ENCODE peak calls at places on chromosomes 1 and 21, in ten cellular contexts. S, R, U, F, J, M, G, E, Y and A are unnamed samples. For H3K4me1, the result is how much of the 10 kb centered on the place peaks cover.

GRCh38 chr1:48673725-48674124 is 103.0 kb downstream of the BEND5 start:
- DNase-seq in U (no peak), G (peak), M (no peak), S (no peak), Y (no peak), J (no peak), F (no peak), E (no peak), R (no peak), A (peak)

GRCh38 chr21:41367598-41368360 is 6.0 kb downstream of the MX2 start:
- DNase-seq in E (no peak), R (no peak), S (no peak), G (no peak), M (no peak), U (no peak), Y (no peak), J (no peak), F (no peak), A (peak)

GRCh38 chr1:67721650-67722291 is 36.8 kb downstream of the GADD45A start:
- DNase-seq in F (no peak), J (no peak), M (no peak), G (no peak), R (no peak), U (no peak), Y (no peak), E (no peak), S (no peak), A (no peak)

GRCh38 chr1:48878191-48878940 is 101.7 kb upstream of the BEND5 start:
- DNase-seq in U (no peak), R (no peak), S (no peak), J (no peak), M (no peak), E (no peak), G (no peak), Y (no peak), F (no peak), A (no peak)

GRCh38 chr1:241375906-241376305 is 18.9 kb upstream of the RGS7 start:
- DNase-seq in Y (no peak), G (no peak), U (no peak), E (no peak), R (no peak), S (no peak), F (no peak), J (no peak), M (no peak), A (no peak)

GRCh38 chr1:1228596-1229321 is 3.0 kb downstream of the SDF4 start:
- DNase-seq in J (no peak), S (no peak), Y (no peak), G (no peak), E (no peak), U (no peak), F (no peak), M (no peak), R (no peak), A (no peak)

GRCh38 chr21:33023574-33024277 is 2.0 kb upstream of the OLIG2 start:
- DNase-seq in G (peak), J (no peak), F (no peak), M (no peak), E (no peak), Y (no peak), S (no peak), R (no peak), U (no peak), A (peak)

GRCh38 chr1:2383576-2383975 is 7.8 kb downstream of the MORN1 start:
- DNase-seq in Y (peak), J (no peak), E (peak), M (no peak), G (no peak), S (no peak), U (no peak), F (no peak), R (no peak), A (no peak)

GRCh38 chr21:17462276-17462981 is 50.4 kb upstream of the CXADR start:
- DNase-seq in E (no peak), R (no peak), G (no peak), U (no peak), J (peak), Y (no peak), S (no peak), M (no peak), F (no peak), A (no peak)

GRCh38 chr21:25535811-25536210 is 71.5 kb downstream of the MRPL39 start:
- DNase-seq in R (no peak), M (no peak), J (no peak), G (no peak), S (no peak), E (no peak), F (no peak), Y (no peak), U (no peak), A (no peak)

GRCh38 chr1:97070366-97070765 is 348.8 kb downstream of the PTBP2 start:
- DNase-seq in M (no peak), Y (no peak), S (no peak), E (no peak), F (no peak), J (no peak), U (no peak), R (no peak), G (no peak), A (no peak)

GRCh38 chr1:202010042-202011015 is at the start of gene ELF3:
- DNase-seq in Y (peak), E (peak), U (peak), F (no peak), R (no peak), J (peak), G (peak), S (no peak), M (no peak), A (peak)

GRCh38 chr1:234292006-234292405 is 81.2 kb upstream of the COA6 start:
- DNase-seq in R (no peak), F (no peak), J (no peak), S (no peak), E (no peak), G (no peak), M (no peak), U (no peak), Y (no peak), A (no peak)

GRCh38 chr1:218983848-218984247 is 189.8 kb upstream of the LYPLAL1 start:
- DNase-seq in R (no peak), U (no peak), J (no peak), S (no peak), Y (no peak), E (no peak), G (peak), M (no peak), F (no peak), A (peak)

GRCh38 chr1:94884101-94884875 is 42.6 kb downstream of the CNN3 start:
- DNase-seq in G (peak), M (no peak), E (peak), S (no peak), Y (no peak), R (no peak), U (peak), J (peak), F (no peak), A (peak)

GRCh38 chr1:22223176-22223575 is 80.3 kb upstream of the WNT4 start:
- DNase-seq in R (no peak), J (no peak), F (no peak), G (no peak), U (no peak), M (peak), E (peak), S (no peak), Y (no peak), A (peak)

GRCh38 chr1:23456226-23456625 is 27.8 kb downstream of the ASAP3 start:
- DNase-seq in E (no peak), S (no peak), Y (no peak), G (no peak), M (no peak), J (no peak), U (no peak), R (no peak), F (no peak), A (no peak)

GRCh38 chr1:222240536-222241181 is 307.2 kb downstream of the HHIPL2 start:
- DNase-seq in U (no peak), Y (no peak), E (no peak), J (no peak), M (no peak), R (no peak), F (no peak), S (no peak), G (no peak), A (no peak)

GRCh38 chr1:181128592-181129497 is 40.3 kb downstream of the IER5 start:
- DNase-seq in M (no peak), S (no peak), R (no peak), G (peak), U (peak), E (no peak), J (no peak), Y (peak), F (no peak), A (peak)

GRCh38 chr1:181133969-181134418 is 45.5 kb downstream of the IER5 start:
- DNase-seq in J (no peak), E (no peak), U (no peak), R (no peak), F (no peak), S (no peak), G (no peak), Y (no peak), M (peak), A (no peak)

GRCh38 chr1:181133441-181133951 is 45.0 kb downstream of the IER5 start:
- DNase-seq in U (no peak), F (no peak), J (no peak), Y (no peak), G (peak), S (no peak), E (no peak), R (no peak), M (peak), A (peak)

GRCh38 chr1:181129771-181130606 is 41.5 kb downstream of the IER5 start:
- DNase-seq in M (no peak), U (no peak), J (no peak), F (no peak), S (no peak), G (no peak), Y (no peak), E (no peak), R (no peak), A (peak)

GRCh38 chr1:181131255-181131901 is 42.9 kb downstream of the IER5 start:
- DNase-seq in F (no peak), M (no peak), Y (no peak), E (no peak), U (no peak), R (no peak), G (no peak), S (no peak), J (no peak), A (peak)
- H3K4me1 ChIP-seq in F (under half), M (under half), Y (half or more), E (under half), U (half or more), R (half or more), G (under half), S (half or more), J (under half), A (under half)

GRCh38 chr1:25527226-25527846 is 16.1 kb upstream of the LDLRAP1 start:
- DNase-seq in J (no peak), Y (no peak), S (no peak), G (no peak), U (no peak), M (no peak), E (no peak), F (no peak), R (no peak), A (no peak)

GRCh38 chr1:25529518-25530347 is 13.7 kb upstream of the LDLRAP1 start:
- DNase-seq in F (no peak), R (no peak), S (no peak), M (no peak), J (no peak), Y (no peak), U (no peak), E (no peak), G (no peak), A (no peak)

GRCh38 chr1:25530348-25531081 is 12.9 kb upstream of the LDLRAP1 start:
- DNase-seq in R (no peak), F (no peak), M (no peak), G (no peak), E (no peak), S (no peak), Y (no peak), U (no peak), J (no peak), A (no peak)

GRCh38 chr1:25527946-25528595 is 15.3 kb upstream of the LDLRAP1 start:
- DNase-seq in Y (no peak), G (no peak), J (no peak), M (no peak), S (no peak), F (no peak), E (no peak), U (no peak), R (no peak), A (no peak)

GRCh38 chr1:25528881-25529517 is 14.4 kb upstream of the LDLRAP1 start:
- DNase-seq in M (no peak), U (no peak), F (no peak), R (no peak), S (no peak), E (no peak), Y (no peak), G (no peak), J (no peak), A (no peak)
- H3K4me1 ChIP-seq in M (under half), U (under half), F (under half), R (under half), S (under half), E (under half), Y (under half), G (under half), J (under half), A (under half)

GRCh38 chr1:66335125-66335524 is 198.8 kb upstream of the SGIP1 start:
- DNase-seq in U (no peak), Y (no peak), S (no peak), E (no peak), R (no peak), J (no peak), F (peak), M (no peak), G (no peak), A (no peak)

GRCh38 chr1:66337249-66337648 is 196.7 kb upstream of the SGIP1 start:
- DNase-seq in M (no peak), E (no peak), U (no peak), S (no peak), R (no peak), J (no peak), G (no peak), F (no peak), Y (no peak), A (no peak)

GRCh38 chr1:66335859-66336640 is 197.9 kb upstream of the SGIP1 start:
- DNase-seq in G (no peak), E (no peak), J (peak), U (no peak), R (peak), Y (peak), M (peak), F (peak), S (peak), A (peak)

GRCh38 chr1:66334311-66334710 is 199.6 kb upstream of the SGIP1 start:
- DNase-seq in F (peak), U (no peak), R (no peak), Y (no peak), M (no peak), J (no peak), G (no peak), S (no peak), E (no peak), A (no peak)

DNA sequence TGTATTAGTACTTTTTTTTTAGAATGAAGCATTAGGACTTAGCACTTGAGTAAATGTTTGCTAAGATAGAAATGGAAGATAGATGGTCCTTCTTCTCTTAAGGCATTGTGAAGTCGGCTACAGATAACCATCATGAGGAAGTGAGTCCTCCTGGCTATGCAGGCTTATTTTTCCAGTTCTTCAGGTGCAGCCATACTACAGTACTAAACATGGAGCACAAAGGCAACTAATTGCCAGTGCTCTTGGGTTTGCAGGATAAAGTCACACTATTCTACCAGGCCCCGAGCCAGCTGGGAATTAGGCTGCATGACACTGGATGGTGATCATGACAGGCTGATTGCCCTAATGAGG is 197.3 kb upstream of the SGIP1 start:
- DNase-seq in R (no peak), J (no peak), U (no peak), Y (no peak), S (no peak), M (no peak), G (no peak), E (no peak), F (no peak), A (no peak)
- H3K4me1 ChIP-seq in R (half or more), J (under half), U (under half), Y (half or more), S (under half), M (under half), G (under half), E (under half), F (half or more), A (under half)

GRCh38 chr1:91732991-91733390 is 153.0 kb downstream of the TGFBR3 start:
- DNase-seq in J (no peak), R (no peak), E (no peak), M (no peak), Y (no peak), U (no peak), S (no peak), G (no peak), F (no peak), A (no peak)
- H3K4me1 ChIP-seq in J (under half), R (half or more), E (under half), M (under half), Y (under half), U (under half), S (under half), G (under half), F (under half), A (under half)

GRCh38 chr21:44873356-44874239 is at the start of gene PTTG1IP:
- DNase-seq in F (peak), S (peak), R (peak), J (peak), G (peak), E (peak), M (peak), U (peak), Y (peak), A (peak)
- H3K4me1 ChIP-seq in F (under half), S (under half), R (half or more), J (half or more), G (under half), E (under half), M (under half), U (under half), Y (half or more), A (under half)

DNA sequence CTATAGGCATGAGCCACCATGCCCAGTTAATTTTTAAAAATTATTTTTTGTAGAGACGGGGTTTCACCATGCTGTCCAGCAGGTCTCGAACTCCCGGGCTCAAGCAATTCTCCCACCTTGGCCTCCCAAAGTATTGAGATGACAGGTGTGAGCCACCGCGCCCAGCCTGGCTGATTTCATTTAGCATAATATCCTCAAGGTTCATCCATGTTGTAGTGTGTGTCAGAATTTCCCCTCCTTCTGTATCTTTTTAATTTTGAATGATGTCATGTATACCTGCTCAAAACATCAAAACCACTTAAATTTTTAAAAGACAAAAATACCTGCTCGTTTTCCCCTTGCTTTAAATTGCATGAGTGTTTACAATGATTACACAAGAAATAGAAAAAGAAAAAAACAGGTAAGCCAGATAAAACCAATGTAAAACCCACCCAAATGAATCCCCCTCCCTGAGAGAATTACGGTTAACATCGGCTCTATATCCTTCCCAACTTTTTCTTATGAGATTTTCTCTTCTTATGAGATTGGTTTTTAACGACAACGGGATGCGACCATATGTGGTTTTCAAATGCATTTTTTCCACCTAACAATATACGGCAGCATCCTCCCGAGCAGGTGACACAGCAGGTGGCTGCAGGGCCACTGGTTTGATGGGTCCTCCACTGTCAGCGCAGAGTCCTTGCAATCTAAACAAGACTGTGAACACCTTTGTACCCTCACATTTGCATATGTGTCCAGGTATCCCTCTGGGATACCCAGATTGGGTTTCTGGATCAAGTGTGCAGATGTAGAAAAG is 22.1 kb downstream of the IFFO2 start:
- DNase-seq in S (no peak), U (no peak), G (no peak), F (peak), R (no peak), M (no peak), J (no peak), E (no peak), Y (no peak), A (no peak)
- H3K4me1 ChIP-seq in S (half or more), U (under half), G (under half), F (half or more), R (under half), M (under half), J (half or more), E (under half), Y (half or more), A (under half)

GRCh38 chr1:27405074-27405473 is 12.7 kb downstream of the GPR3 start:
- DNase-seq in G (peak), J (no peak), F (no peak), E (no peak), Y (no peak), M (peak), R (peak), U (no peak), S (no peak), A (peak)
- H3K4me1 ChIP-seq in G (under half), J (under half), F (under half), E (under half), Y (half or more), M (under half), R (half or more), U (under half), S (half or more), A (under half)

DNA sequence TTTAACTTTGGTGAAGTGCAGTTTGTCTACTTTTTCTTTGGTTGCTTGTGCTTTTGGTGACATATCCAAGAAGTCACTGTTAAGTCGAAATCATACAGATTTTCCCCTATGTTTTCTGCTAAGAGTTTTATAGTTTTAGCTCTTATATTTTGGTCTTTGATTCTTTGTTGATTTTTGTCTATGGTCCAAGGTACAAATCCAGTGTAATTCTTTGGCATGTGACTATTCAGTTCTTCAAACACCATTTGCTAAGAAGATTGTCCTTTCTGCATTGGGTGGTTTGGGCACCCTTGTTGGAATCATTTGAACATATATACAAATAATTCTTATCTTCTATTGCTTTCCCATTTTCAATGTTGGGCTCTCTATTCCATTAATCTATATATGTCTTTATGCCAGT is 16.2 kb downstream of the HIPK1 start:
- DNase-seq in G (no peak), U (no peak), E (no peak), Y (no peak), S (no peak), R (no peak), M (no peak), J (no peak), F (no peak), A (no peak)
- H3K4me1 ChIP-seq in G (under half), U (under half), E (under half), Y (half or more), S (under half), R (under half), M (under half), J (under half), F (half or more), A (under half)